ENCODE peak calls at places on chromosomes 1 and 21, in eight cellular contexts. D is HFF-Myc, T is fibroblast of mammary gland, R is ascending aorta, Y is chondrocyte, Z is SK-N-SH, S is fibroblast of lung, O is endothelial cell. L is an unnamed sample.

GRCh38 chr1:183810172-183810571 is 5.3 kb downstream of the RGL1 start:
- DNase-seq in D (no peak), T (peak), R (no peak), Y (no peak), Z (no peak), S (no peak), O (no peak), L (no peak)

GRCh38 chr1:117017062-117017461 is 15.5 kb downstream of the CD101 start:
- DNase-seq in D (no peak), T (no peak), R (no peak), Y (no peak), Z (no peak), S (no peak), O (no peak), L (no peak)

GRCh38 chr1:150282558-150282958 is 204 bp downstream of the CIART start:
- DNase-seq in D (no peak), T (no peak), R (no peak), Y (no peak), Z (peak), S (no peak), O (no peak), L (no peak)

GRCh38 chr1:19646366-19646765 is 2.3 kb downstream of the NBL1 start:
- DNase-seq in D (no peak), T (no peak), R (no peak), Y (no peak), Z (no peak), S (no peak), O (no peak), L (no peak)

GRCh38 chr1:162317659-162318058 is 59.0 kb downstream of the SPATA46 start:
- DNase-seq in D (no peak), T (no peak), R (no peak), Y (no peak), Z (no peak), S (no peak), O (no peak), L (no peak)

GRCh38 chr1:93080424-93080823 is 1.3 kb downstream of the MTF2 start:
- DNase-seq in D (peak), T (peak), R (no peak), Y (no peak), Z (peak), S (peak), O (no peak), L (no peak)

GRCh38 chr1:3548156-3548893 is 63.0 kb downstream of the MEGF6 start:
- DNase-seq in D (no peak), T (peak), R (no peak), Y (no peak), Z (no peak), S (peak), O (no peak), L (no peak)

GRCh38 chr1:223832637-223832943 is 13.2 kb downstream of the TP53BP2 start:
- DNase-seq in D (no peak), T (no peak), R (no peak), Y (no peak), Z (no peak), S (no peak), O (no peak), L (no peak)

GRCh38 chr1:33007190-33008050 is 29.3 kb downstream of the AK2 start:
- DNase-seq in D (peak), T (peak), R (peak), Y (no peak), Z (peak), S (peak), O (peak), L (peak)

GRCh38 chr1:1082239-1083180 is 8.4 kb upstream of the RNF223 start:
- DNase-seq in D (no peak), T (no peak), R (peak), Y (peak), Z (peak), S (no peak), O (peak), L (peak)

GRCh38 chr1:58741689-58742553 is 41.9 kb downstream of the JUN start:
- DNase-seq in D (no peak), T (no peak), R (no peak), Y (no peak), Z (no peak), S (no peak), O (no peak), L (no peak)

GRCh38 chr1:50969611-50970507 is at the start of gene CDKN2C:
- DNase-seq in D (no peak), T (peak), R (peak), Y (no peak), Z (peak), S (peak), O (peak), L (peak)

GRCh38 chr1:93471911-93472310 is 24.0 kb downstream of the FNBP1L start:
- DNase-seq in D (no peak), T (peak), R (no peak), Y (no peak), Z (no peak), S (peak), O (no peak), L (no peak)

GRCh38 chr1:211497489-211498045 is 5.6 kb upstream of the RD3 start:
- DNase-seq in D (no peak), T (no peak), R (no peak), Y (no peak), Z (no peak), S (no peak), O (no peak), L (no peak)

GRCh38 chr1:53070621-53071020 is 8.6 kb downstream of the PODN start:
- DNase-seq in D (no peak), T (no peak), R (no peak), Y (peak), Z (peak), S (no peak), O (no peak), L (no peak)

GRCh38 chr1:160681067-160681890 is 30.3 kb downstream of the CD48 start:
- DNase-seq in D (peak), T (peak), R (peak), Y (no peak), Z (peak), S (no peak), O (peak), L (peak)

GRCh38 chr1:1088801-1089680 is 14.9 kb upstream of the RNF223 start:
- DNase-seq in D (no peak), T (no peak), R (no peak), Y (peak), Z (peak), S (no peak), O (no peak), L (no peak)

GRCh38 chr1:100544791-100545190 is 6.9 kb downstream of the GPR88 start:
- DNase-seq in D (no peak), T (no peak), R (no peak), Y (no peak), Z (no peak), S (no peak), O (no peak), L (no peak)

GRCh38 chr1:204130178-204130577 is 21.7 kb downstream of the ETNK2 start:
- DNase-seq in D (no peak), T (no peak), R (no peak), Y (no peak), Z (peak), S (no peak), O (no peak), L (no peak)

GRCh38 chr1:9824702-9825089 is 931 bp upstream of the CLSTN1 start:
- DNase-seq in D (no peak), T (no peak), R (no peak), Y (peak), Z (no peak), S (no peak), O (no peak), L (no peak)

GRCh38 chr1:165924096-165924495 is 96.7 kb downstream of the UCK2 start:
- DNase-seq in D (no peak), T (no peak), R (peak), Y (no peak), Z (no peak), S (no peak), O (no peak), L (no peak)

GRCh38 chr1:4778056-4778455 is 123.6 kb downstream of the AJAP1 start:
- DNase-seq in D (no peak), T (no peak), R (no peak), Y (no peak), Z (peak), S (no peak), O (peak), L (no peak)

GRCh38 chr1:26694597-26695416 is 1.0 kb upstream of the ARID1A start:
- DNase-seq in D (no peak), T (no peak), R (no peak), Y (no peak), Z (no peak), S (no peak), O (no peak), L (no peak)

GRCh38 chr1:216114180-216114579 is 309.1 kb downstream of the USH2A start:
- DNase-seq in D (no peak), T (no peak), R (no peak), Y (no peak), Z (no peak), S (no peak), O (no peak), L (no peak)

GRCh38 chr1:216124382-216124781 is 298.9 kb downstream of the USH2A start:
- DNase-seq in D (no peak), T (no peak), R (no peak), Y (no peak), Z (no peak), S (no peak), O (no peak), L (no peak)

GRCh38 chr1:216119600-216119999 is 303.6 kb downstream of the USH2A start:
- DNase-seq in D (peak), T (peak), R (no peak), Y (no peak), Z (peak), S (peak), O (no peak), L (no peak)
- TF ChIP-seq CTCF in D (peak), T (peak), R (no peak), Y (peak), Z (peak), S (peak), O (no peak), L (no peak)

GRCh38 chr21:32569261-32570230 is 15.8 kb downstream of the TCP10L start:
- DNase-seq in D (peak), T (peak), R (peak), Y (no peak), Z (peak), S (peak), O (peak), L (peak)
- TF ChIP-seq CTCF in D (peak), T (peak), R (peak), Y (peak), Z (peak), S (peak), O (peak), L (peak)

DNA sequence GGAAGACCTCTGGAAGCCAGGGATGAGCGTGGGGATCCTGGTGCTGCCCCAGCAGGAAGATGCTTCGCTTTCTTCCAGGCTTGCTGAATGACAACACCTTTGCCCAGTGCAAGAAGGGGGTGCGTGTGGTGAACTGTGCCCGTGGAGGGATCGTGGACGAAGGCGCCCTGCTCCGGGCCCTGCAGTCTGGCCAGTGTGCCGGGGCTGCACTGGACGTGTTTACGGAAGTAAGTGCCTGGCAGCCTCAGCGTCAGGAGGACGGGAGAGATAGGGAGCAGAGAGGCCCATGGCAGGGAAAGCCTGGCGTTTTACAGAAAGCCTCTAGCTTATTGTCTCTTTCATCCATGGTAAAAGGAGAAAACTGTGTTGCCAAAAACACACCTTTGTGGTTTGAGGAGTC is 23.5 kb downstream of the PHGDH start:
- DNase-seq in D (no peak), T (no peak), R (no peak), Y (no peak), Z (no peak), S (no peak), O (no peak), L (no peak)
- TF ChIP-seq CTCF in D (no peak), T (no peak), R (no peak), Y (no peak), Z (no peak), S (no peak), O (no peak), L (no peak)

GRCh38 chr1:64161347-64162080 is 41.9 kb upstream of the UBE2U start:
- DNase-seq in D (no peak), T (peak), R (peak), Y (no peak), Z (no peak), S (peak), O (no peak), L (no peak)

GRCh38 chr1:64162151-64162550 is 41.3 kb upstream of the UBE2U start:
- DNase-seq in D (no peak), T (no peak), R (no peak), Y (no peak), Z (no peak), S (no peak), O (no peak), L (peak)

GRCh38 chr1:64162804-64163203 is 40.6 kb upstream of the UBE2U start:
- DNase-seq in D (no peak), T (no peak), R (no peak), Y (no peak), Z (no peak), S (no peak), O (no peak), L (no peak)

GRCh38 chr1:64167176-64167575 is 36.2 kb upstream of the UBE2U start:
- DNase-seq in D (no peak), T (no peak), R (no peak), Y (no peak), Z (no peak), S (peak), O (no peak), L (no peak)

DNA sequence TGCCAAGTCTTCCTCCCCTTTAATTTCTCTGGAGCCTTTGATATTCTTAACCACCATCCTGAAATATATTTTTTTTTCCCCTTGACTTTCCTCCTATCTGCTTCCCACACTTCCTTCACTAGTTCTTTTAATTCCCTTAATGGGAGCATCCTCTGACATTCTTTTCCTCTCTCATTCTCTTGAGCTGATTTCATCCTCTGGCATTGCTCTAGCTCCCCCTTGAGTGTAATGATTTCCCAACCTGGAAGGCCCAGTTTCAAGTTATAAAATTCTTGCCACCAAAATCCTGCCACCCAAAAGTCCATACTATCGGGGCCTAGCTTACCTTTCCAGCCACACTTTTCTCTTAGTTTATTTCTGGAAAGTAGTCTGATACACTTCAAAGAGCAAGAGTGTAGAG is 39.5 kb upstream of the UBE2U start:
- DNase-seq in D (no peak), T (peak), R (no peak), Y (no peak), Z (peak), S (peak), O (peak), L (no peak)
- TF ChIP-seq CTCF in D (peak), T (peak), R (peak), Y (peak), Z (peak), S (peak), O (no peak), L (no peak)

DNA sequence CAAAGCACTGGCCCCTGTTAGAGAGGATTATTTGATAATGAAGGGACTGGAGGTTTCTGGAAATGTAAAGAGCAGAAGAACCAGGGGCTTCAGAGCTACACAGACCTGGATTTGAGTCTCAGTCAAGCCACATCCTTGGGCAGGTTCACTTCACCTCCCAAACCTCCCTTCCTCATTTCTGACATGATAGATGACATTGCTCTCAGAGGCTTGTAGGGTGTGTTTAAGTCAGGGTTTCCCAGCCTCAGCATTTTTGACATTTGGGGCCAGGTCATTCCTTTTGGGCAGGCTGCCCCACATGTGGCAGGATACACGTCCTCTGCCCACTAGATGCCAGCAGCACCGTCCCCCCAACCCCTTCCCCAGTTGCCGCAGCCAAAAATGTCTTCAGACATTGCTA is 474.6 kb downstream of the MATN1 start:
- DNase-seq in D (no peak), T (no peak), R (no peak), Y (peak), Z (no peak), S (no peak), O (no peak), L (no peak)
- TF ChIP-seq CTCF in D (no peak), T (no peak), R (no peak), Y (no peak), Z (no peak), S (no peak), O (no peak), L (no peak)

L was measured in glutamatergic neuron.